ENCODE peak calls at places on chromosome 22, in nine cellular contexts. H is PC-9, V is cardiac muscle cell, N is PC-3, R is foreskin fibroblast, X is upper lobe of right lung, U is heart right ventricle, Q is SK-N-SH, G is progenitor cell of endocrine pancreas. C is an unnamed sample.

GRCh38 chr22:46067159-46068111 is 82.9 kb upstream of the PPARA start:
- DNase-seq in Q (no peak), U (no peak), H (no peak), V (no peak), N (peak; percentile 36), R (peak; percentile 28), X (no peak), G (no peak), C (no peak)

GRCh38 chr22:33803371-33803770 is 116.9 kb downstream of the LARGE1 start:
- DNase-seq in N (peak; percentile 3), Q (no peak), R (peak; percentile 5), U (no peak), V (no peak), X (no peak), H (no peak), G (no peak), C (no peak)

GRCh38 chr22:36725366-36726006 is 21.9 kb upstream of the CACNG2 start:
- DNase-seq in G (no peak), N (no peak), U (no peak), X (peak; percentile 49), Q (no peak), V (no peak), R (no peak), H (no peak), C (no peak)

GRCh38 chr22:42644422-42645340 is 4.3 kb upstream of the ATP5MGL start:
- DNase-seq in Q (no peak), U (peak; percentile 80), N (no peak), X (peak; percentile 76), H (no peak), G (no peak), R (peak; percentile 63), V (no peak), C (no peak)

GRCh38 chr22:46614070-46614931 is 5.9 kb upstream of the GRAMD4 start:
- DNase-seq in R (no peak), V (no peak), H (no peak), G (no peak), Q (no peak), N (no peak), X (no peak), U (no peak), C (no peak)

GRCh38 chr22:33922268-33922667 is 2.0 kb upstream of the LARGE1 start:
- DNase-seq in H (peak; percentile 16), G (peak; percentile 57), X (no peak), Q (no peak), V (peak; percentile 79), U (peak; percentile 21), N (no peak), R (peak; percentile 32), C (no peak)

GRCh38 chr22:50444663-50445062 is 30.2 kb downstream of the SBF1 start:
- DNase-seq in X (no peak), H (peak; percentile 44), V (peak; percentile 12), G (no peak), R (peak; percentile 93), N (peak; percentile 38), U (no peak), Q (no peak), C (no peak)

GRCh38 chr22:46754826-46755225 is 7.6 kb upstream of the TBC1D22A start:
- DNase-seq in V (no peak), N (no peak), X (no peak), Q (no peak), H (no peak), G (no peak), R (no peak), U (no peak), C (no peak)

GRCh38 chr22:49229483-49230193 is 598.0 kb downstream of the BRD1 start:
- DNase-seq in V (no peak), N (no peak), X (no peak), U (no peak), H (no peak), G (no peak), Q (no peak), R (no peak), C (no peak)

GRCh38 chr22:49224243-49224642 is 603.4 kb downstream of the BRD1 start:
- DNase-seq in Q (no peak), N (no peak), X (no peak), R (no peak), H (no peak), G (no peak), V (no peak), U (no peak), C (no peak)

GRCh38 chr22:49230194-49230577 is 597.5 kb downstream of the BRD1 start:
- DNase-seq in R (no peak), X (no peak), H (no peak), N (no peak), Q (no peak), V (peak; percentile 66), U (no peak), G (no peak), C (no peak)

GRCh38 chr22:49232319-49233067 is 595.2 kb downstream of the BRD1 start:
- DNase-seq in N (no peak), U (no peak), V (no peak), Q (no peak), G (no peak), R (no peak), X (no peak), H (no peak), C (no peak)

DNA sequence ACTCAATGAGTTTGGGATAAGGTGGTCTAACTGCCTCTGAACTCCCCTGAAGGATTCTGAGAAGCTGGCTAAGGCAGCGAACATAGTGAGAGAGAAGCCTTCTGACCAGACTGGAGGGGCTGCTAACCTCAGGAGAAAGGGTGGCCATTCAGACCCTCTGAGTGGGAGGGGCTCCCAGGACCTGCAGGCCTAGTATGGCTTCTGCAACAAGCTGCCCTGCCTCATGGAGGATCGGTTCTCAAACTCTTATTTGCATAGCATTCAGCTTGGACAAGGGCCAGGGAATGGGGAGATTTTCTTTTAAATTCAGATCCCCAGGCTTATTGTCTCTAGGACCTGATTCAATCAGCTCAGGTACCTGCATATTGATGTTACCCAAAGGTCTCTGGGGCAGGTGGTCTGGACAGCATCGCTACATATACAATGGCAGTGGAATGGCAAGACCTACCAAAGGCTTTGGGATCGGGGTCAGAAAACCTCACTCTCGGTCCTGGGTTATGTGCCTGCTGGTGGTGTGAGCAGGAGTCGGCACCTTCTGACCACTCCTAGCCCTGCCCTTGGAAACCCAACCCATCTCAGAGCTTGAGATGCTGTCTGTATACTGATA is 599.1 kb downstream of the BRD1 start:
- DNase-seq in N (no peak), V (no peak), H (no peak), G (no peak), R (no peak), Q (no peak), X (no peak), U (no peak), C (no peak)
- TF ChIP-seq CTCF in N (no peak), V (no peak), H (no peak), G (no peak), R (no peak), Q (no peak), X (no peak), U (no peak), C (no peak)

GRCh38 chr22:29609139-29609538 is 5.7 kb downstream of the NF2 start:
- DNase-seq in N (peak; percentile 44), H (no peak), X (no peak), Q (no peak), V (peak; percentile 31), U (no peak), G (no peak), R (no peak), C (no peak)
- TF ChIP-seq CTCF in N (peak; percentile 47), H (peak; percentile 57), X (peak; percentile 12), Q (no peak), V (peak; percentile 34), U (no peak), G (peak; percentile 35), R (no peak), C (no peak)

GRCh38 chr22:20116951-20117645 is at the start of gene TRMT2A:
- DNase-seq in V (peak; percentile 99), H (peak; percentile 95), U (peak; percentile 97), X (peak; percentile 99), G (peak; percentile 97), N (peak; percentile 91), R (peak; percentile 100), Q (peak; percentile 99), C (peak; percentile 97)
- TF ChIP-seq CTCF in V (peak; percentile 13), H (no peak), U (no peak), X (peak; percentile 31), G (peak; percentile 14), N (peak; percentile 26), R (no peak), Q (peak; percentile 23), C (no peak)

GRCh38 chr22:21447694-21448402 is 19.3 kb upstream of the TMEM191C start:
- DNase-seq in G (no peak), U (peak; percentile 2), R (no peak), N (no peak), H (no peak), V (no peak), X (peak; percentile 52), Q (peak; percentile 58), C (no peak)
- TF ChIP-seq CTCF in G (peak; percentile 7), U (no peak), R (no peak), N (peak; percentile 41), H (no peak), V (no peak), X (no peak), Q (peak; percentile 38), C (no peak)

GRCh38 chr22:22866381-22867111 is 21.1 kb upstream of the IGLL5 start:
- DNase-seq in G (no peak), H (no peak), N (peak; percentile 2), U (no peak), X (no peak), R (peak; percentile 20), V (no peak), Q (no peak), C (no peak)

GRCh38 chr22:22872722-22873708 is 14.6 kb upstream of the IGLL5 start:
- DNase-seq in R (no peak), X (no peak), Q (no peak), H (no peak), N (no peak), G (no peak), U (no peak), V (no peak), C (no peak)

GRCh38 chr22:22871536-22872278 is 15.9 kb upstream of the IGLL5 start:
- DNase-seq in X (no peak), V (no peak), N (no peak), G (no peak), H (no peak), U (no peak), R (no peak), Q (no peak), C (no peak)

GRCh38 chr22:22867996-22868715 is 19.5 kb upstream of the IGLL5 start:
- DNase-seq in Q (no peak), R (no peak), U (no peak), G (no peak), N (no peak), X (no peak), V (no peak), H (no peak), C (no peak)

GRCh38 chr22:22870577-22871398 is 16.8 kb upstream of the IGLL5 start:
- DNase-seq in H (no peak), G (no peak), U (no peak), N (peak; percentile 5), X (no peak), V (no peak), R (no peak), Q (no peak), C (no peak)
- TF ChIP-seq CTCF in H (no peak), G (peak; percentile 29), U (no peak), N (no peak), X (no peak), V (no peak), R (no peak), Q (no peak), C (peak; percentile 17)

GRCh38 chr22:32355760-32356159 is 1.9 kb upstream of the RFPL3 start:
- DNase-seq in R (no peak), V (no peak), H (no peak), N (peak; percentile 37), Q (no peak), X (no peak), G (no peak), U (no peak), C (no peak)
- TF ChIP-seq CTCF in R (no peak), V (no peak), H (peak; percentile 60), N (peak; percentile 43), Q (peak; percentile 15), X (no peak), G (peak; percentile 44), U (no peak), C (no peak)